ENCODE peak calls at places on chromosomes 16 and 17, in four cellular contexts. Q is IMR-90, O is mesendoderm, M is fibroblast of lung. E is an unnamed sample.

GRCh38 chr16:30395155-30395991 is at the start of gene ZNF48:
- DNase-seq in Q (peak), O (peak), M (peak), E (peak)

GRCh38 chr16:23383881-23384280 is 69.1 kb downstream of the COG7 start:
- DNase-seq in Q (no peak), O (no peak), M (no peak), E (no peak)

GRCh38 chr17:76866774-76867577 is 1.2 kb upstream of the MGAT5B start:
- DNase-seq in Q (peak), O (peak), M (peak), E (peak)

GRCh38 chr17:73186283-73186682 is 6.6 kb upstream of the COG1 start:
- DNase-seq in Q (no peak), O (no peak), M (no peak), E (no peak)

GRCh38 chr17:65660947-65661346 is 99.5 kb upstream of the AXIN2 start:
- DNase-seq in Q (peak), O (no peak), M (peak), E (peak)

GRCh38 chr17:66713533-66714042 is 121.3 kb upstream of the CACNG5 start:
- DNase-seq in Q (no peak), O (no peak), M (no peak), E (no peak)

GRCh38 chr17:32275060-32276042 is 9.7 kb downstream of the RHBDL3 start:
- DNase-seq in Q (peak), O (peak), M (peak), E (peak)

GRCh38 chr16:80084614-80085013 is 456.2 kb upstream of the DYNLRB2 start:
- DNase-seq in Q (no peak), O (peak), M (peak), E (peak)

GRCh38 chr17:46270032-46270431 is 24.9 kb upstream of the LRRC37A start:
- DNase-seq in Q (no peak), O (no peak), M (no peak), E (no peak)

GRCh38 chr17:83099570-83100181 is 20.3 kb downstream of the METRNL start:
- DNase-seq in Q (no peak), O (no peak), M (peak), E (no peak)

GRCh38 chr16:66484453-66485213 is 57.5 kb downstream of the BEAN1 start:
- DNase-seq in Q (no peak), O (no peak), M (no peak), E (no peak)

GRCh38 chr16:81278526-81278925 is 36.2 kb upstream of the GAN start:
- DNase-seq in Q (no peak), O (no peak), M (no peak), E (no peak)

GRCh38 chr16:57711-58110 is 4.1 kb downstream of the SNRNP25 start:
- DNase-seq in Q (peak), O (no peak), M (no peak), E (no peak)

GRCh38 chr17:74695629-74696028 is 17.1 kb downstream of the CD300LF start:
- DNase-seq in Q (no peak), O (no peak), M (no peak), E (no peak)

GRCh38 chr16:87561200-87562105 is 40.9 kb upstream of the JPH3 start:
- DNase-seq in Q (no peak), O (no peak), M (no peak), E (no peak)

GRCh38 chr16:78478267-78478821 is 378.9 kb downstream of the WWOX start:
- DNase-seq in Q (no peak), O (peak), M (no peak), E (no peak)

GRCh38 chr17:26792486-26792885 is 501.4 kb upstream of the WSB1 start:
- DNase-seq in Q (peak), O (peak), M (peak), E (no peak)

GRCh38 chr17:75639771-75640555 is 6.7 kb downstream of the SMIM5 start:
- DNase-seq in Q (no peak), O (no peak), M (no peak), E (peak)

GRCh38 chr16:12708266-12708665 is 95.4 kb downstream of the CPPED1 start:
- DNase-seq in Q (no peak), O (no peak), M (no peak), E (no peak)

DNA sequence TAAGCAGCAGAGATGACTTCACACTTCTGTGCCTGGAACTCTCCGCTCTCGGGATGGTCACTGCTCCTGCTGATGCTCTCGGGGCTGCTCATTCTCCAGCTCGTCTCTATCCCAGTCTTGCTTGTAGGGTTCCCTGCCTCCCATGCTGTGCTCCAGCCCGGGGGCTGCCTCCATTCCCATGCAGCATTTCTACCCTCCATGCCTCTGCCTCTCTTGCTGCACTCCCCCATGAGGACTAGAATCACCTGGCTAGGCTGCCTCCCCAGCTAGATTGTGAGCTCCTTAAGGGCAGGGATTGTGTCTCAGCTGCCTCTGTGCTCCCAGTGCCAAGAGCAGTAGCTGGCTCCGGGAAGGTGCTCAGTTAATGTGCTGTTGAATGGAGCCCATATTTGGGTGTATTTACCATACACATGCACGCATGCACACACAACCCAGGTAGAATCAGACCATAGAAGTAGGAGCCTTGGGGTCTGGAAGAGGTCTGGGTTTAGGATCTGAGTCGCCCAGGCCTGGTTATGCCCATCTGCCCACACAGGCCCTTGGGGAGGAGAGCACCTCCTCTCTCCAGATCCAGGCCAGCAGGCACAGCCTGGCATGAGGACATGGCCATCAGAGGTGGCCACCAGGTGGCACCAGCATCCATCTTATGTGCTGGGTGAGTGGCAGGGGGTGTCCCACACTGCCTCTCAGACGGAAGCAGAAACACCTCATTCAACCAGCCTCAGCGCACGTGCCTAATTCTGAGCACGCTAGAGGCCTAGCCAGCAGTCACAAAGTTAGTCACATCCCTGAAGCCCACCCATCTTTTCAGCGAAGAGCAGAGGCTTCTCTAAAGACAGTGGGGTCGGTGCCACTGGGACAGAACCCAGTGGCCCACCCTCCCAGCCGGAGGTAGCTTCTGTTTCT is 9.3 kb downstream of the GIT1 start:
- DNase-seq in Q (peak), O (peak), M (peak), E (peak)
- H3K9ac ChIP-seq in Q (no peak), O (no peak), M (no peak), E (no peak)

GRCh38 chr16:64158941-64159588 is 962.8 kb downstream of the CDH11 start:
- DNase-seq in Q (no peak), O (no peak), M (no peak), E (no peak)
- H3K9ac ChIP-seq in Q (no peak), O (no peak), M (no peak), E (no peak)

GRCh38 chr16:14485811-14486519 is 144.1 kb downstream of the PARN start:
- DNase-seq in Q (no peak), O (no peak), M (no peak), E (no peak)

GRCh38 chr16:14487579-14487978 is 142.5 kb downstream of the PARN start:
- DNase-seq in Q (no peak), O (peak), M (no peak), E (no peak)

GRCh38 chr16:14489460-14489859 is 140.6 kb downstream of the PARN start:
- DNase-seq in Q (peak), O (peak), M (no peak), E (peak)

GRCh38 chr16:14485131-14485551 is 144.9 kb downstream of the PARN start:
- DNase-seq in Q (peak), O (peak), M (peak), E (no peak)

GRCh38 chr16:14486520-14487303 is 143.3 kb downstream of the PARN start:
- DNase-seq in Q (peak), O (peak), M (peak), E (peak)
- H3K9ac ChIP-seq in Q (peak), O (peak), M (no peak), E (peak)

DNA sequence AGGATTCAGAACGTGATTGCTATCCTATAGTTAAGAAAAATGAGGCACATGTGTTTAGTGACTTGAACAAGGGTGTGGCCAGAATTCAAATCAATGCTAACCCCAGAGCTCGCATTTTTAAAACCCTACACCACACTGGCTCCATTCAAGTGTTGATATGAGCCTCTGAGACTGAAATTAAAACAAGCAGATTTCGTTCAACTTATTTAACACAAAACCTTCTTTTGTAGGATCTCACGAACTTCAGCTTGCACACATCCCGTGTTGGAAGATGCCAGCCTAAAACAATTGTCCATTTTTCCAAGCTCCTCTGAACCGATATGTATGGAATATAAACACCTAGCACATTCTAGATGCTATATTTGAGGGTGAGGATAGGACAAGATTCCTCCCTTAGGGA is 231.0 kb upstream of the IRX5 start:
- DNase-seq in Q (no peak), O (no peak), M (no peak), E (no peak)
- H3K9ac ChIP-seq in Q (no peak), O (no peak), M (no peak), E (no peak)

DNA sequence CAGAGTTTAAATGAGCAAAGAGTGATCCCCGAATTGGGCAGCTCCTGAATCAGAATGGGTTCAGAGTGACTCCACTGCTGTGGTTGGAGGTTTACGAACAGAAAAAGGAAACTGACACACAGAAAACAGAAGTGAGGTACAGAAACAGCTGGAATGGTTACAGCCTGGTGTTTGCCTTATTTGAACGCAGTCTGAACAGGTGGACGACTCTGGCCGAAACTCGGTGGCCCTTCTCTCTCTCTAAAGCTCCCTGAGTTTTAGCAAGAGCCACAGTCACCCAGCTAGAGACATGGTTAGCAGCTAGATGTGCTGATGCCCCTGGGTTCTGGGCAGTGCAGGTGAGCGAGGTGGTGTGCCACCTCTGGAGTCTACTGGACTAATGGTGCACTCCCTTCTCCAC is 54.2 kb upstream of the ATP2A3 start:
- DNase-seq in Q (no peak), O (no peak), M (no peak), E (no peak)
- H3K9ac ChIP-seq in Q (no peak), O (no peak), M (no peak), E (no peak)

E was measured in PC-3.